ENCODE peak calls at places on chromosomes 4 and X, in seven cellular contexts. B is brain microvascular endothelial cell, V is foreskin fibroblast, I is fibroblast of pulmonary artery, Y is choroid plexus epithelial cell, R is lung, K is heart right ventricle. M is an unnamed sample.

GRCh38 chr4:68249434-68249833 is 3.9 kb upstream of the TMPRSS11B start:
- DNase-seq in B (no peak), V (no peak), I (peak; percentile 4), Y (no peak), R (no peak), K (no peak), M (no peak)

GRCh38 chrX:136268051-136269048 is 17.1 kb upstream of the MAP7D3 start:
- DNase-seq in B (no peak), V (peak; percentile 70), I (peak; percentile 57), Y (peak; percentile 60), R (no peak), K (no peak), M (peak; percentile 47)

GRCh38 chr4:2065106-2065930 is 6.2 kb downstream of the NAT8L start:
- DNase-seq in B (no peak), V (no peak), I (no peak), Y (no peak), R (no peak), K (no peak), M (no peak)

GRCh38 chrX:67636532-67636931 is 92.7 kb downstream of the AR start:
- DNase-seq in B (peak; percentile 5), V (peak; percentile 65), I (peak; percentile 6), Y (peak; percentile 21), R (no peak), K (no peak), M (peak; percentile 31)

GRCh38 chr4:15368906-15369305 is 58.9 kb upstream of the C1QTNF7 start:
- DNase-seq in B (peak; percentile 13), V (peak; percentile 71), I (peak; percentile 18), Y (peak; percentile 61), R (no peak), K (no peak), M (peak; percentile 80)

GRCh38 chr4:169103966-169104412 is 93.9 kb upstream of the CBR4 start:
- DNase-seq in B (no peak), V (peak; percentile 61), I (no peak), Y (peak; percentile 31), R (no peak), K (no peak), M (no peak)

GRCh38 chr4:92091335-92091734 is 212.4 kb upstream of the GRID2 start:
- DNase-seq in B (no peak), V (no peak), I (no peak), Y (peak; percentile 1), R (no peak), K (no peak), M (no peak)

GRCh38 chrX:144791298-144791697 is 456.0 kb upstream of the SPANXN1 start:
- DNase-seq in B (no peak), V (no peak), I (no peak), Y (no peak), R (no peak), K (no peak), M (no peak)

GRCh38 chrX:56248492-56248891 is 16.3 kb downstream of the KLF8 start:
- DNase-seq in B (peak; percentile 23), V (peak; percentile 64), I (peak; percentile 63), Y (peak; percentile 58), R (peak; percentile 43), K (peak; percentile 26), M (peak; percentile 43)

GRCh38 chrX:55118574-55118973 is 29.8 kb downstream of the PAGE2 start:
- DNase-seq in B (no peak), V (no peak), I (no peak), Y (no peak), R (no peak), K (no peak), M (no peak)

GRCh38 chr4:126697748-126698147 is 935.0 kb upstream of the INTU start:
- DNase-seq in B (no peak), V (peak; percentile 81), I (peak; percentile 62), Y (no peak), R (no peak), K (no peak), M (peak; percentile 54)

GRCh38 chr4:37737456-37737855 is 51.3 kb upstream of the RELL1 start:
- DNase-seq in B (peak; percentile 59), V (peak; percentile 69), I (peak; percentile 69), Y (peak; percentile 61), R (no peak), K (no peak), M (peak; percentile 29)

GRCh38 chr4:48509543-48509942 is 19.5 kb downstream of the ZAR1 start:
- DNase-seq in B (no peak), V (no peak), I (no peak), Y (no peak), R (no peak), K (no peak), M (no peak)

GRCh38 chrX:132532955-132533354 is 44.1 kb upstream of the MBNL3 start:
- DNase-seq in B (peak; percentile 31), V (peak; percentile 76), I (peak; percentile 0), Y (peak; percentile 29), R (no peak), K (no peak), M (peak; percentile 93)

DNA sequence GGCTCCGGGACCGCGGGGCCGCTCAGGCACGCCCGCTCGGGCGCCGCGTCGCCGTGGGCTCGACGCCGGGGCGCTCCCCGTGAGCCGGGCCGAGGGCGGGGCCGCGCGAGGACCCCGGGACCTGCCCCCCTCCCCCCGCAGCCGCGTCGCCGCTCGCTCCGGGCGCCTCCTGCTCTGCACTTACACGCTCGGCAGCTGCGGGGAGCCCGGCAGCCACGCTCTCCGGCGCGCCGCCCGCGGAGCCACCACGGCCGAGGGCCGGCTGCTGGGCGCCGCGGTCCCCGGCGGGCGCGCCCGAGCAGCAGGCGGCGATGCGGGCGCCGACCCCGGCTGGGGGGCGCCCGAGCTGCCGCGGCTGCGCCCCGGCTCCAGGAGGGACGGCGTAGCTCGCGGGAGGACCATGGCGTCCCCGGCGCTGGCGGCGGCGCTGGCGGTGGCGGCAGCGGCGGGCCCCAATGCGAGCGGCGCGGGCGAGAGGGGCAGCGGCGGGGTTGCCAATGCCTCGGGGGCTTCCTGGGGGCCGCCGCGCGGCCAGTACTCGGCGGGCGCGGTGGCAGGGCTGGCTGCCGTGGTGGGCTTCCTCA is at the start of gene ADRA2C:
- DNase-seq in B (no peak), V (peak; percentile 48), I (no peak), Y (peak; percentile 6), R (no peak), K (peak; percentile 25), M (peak; percentile 38)
- TF ChIP-seq CTCF in B (no peak), V (no peak), I (no peak), Y (no peak), R (no peak), K (no peak), M (no peak)

GRCh38 chr4:40987151-40987550 is 227.2 kb downstream of the APBB2 start:
- DNase-seq in B (no peak), V (no peak), I (no peak), Y (no peak), R (no peak), K (no peak), M (peak; percentile 46)

GRCh38 chr4:40991908-40992307 is 222.4 kb downstream of the APBB2 start:
- DNase-seq in B (no peak), V (no peak), I (no peak), Y (peak; percentile 30), R (no peak), K (no peak), M (no peak)

GRCh38 chr4:40992472-40993298 is 221.7 kb downstream of the APBB2 start:
- DNase-seq in B (peak; percentile 86), V (peak; percentile 88), I (peak; percentile 92), Y (peak; percentile 93), R (no peak), K (no peak), M (peak; percentile 97)

GRCh38 chr4:40990899-40991265 is 223.5 kb downstream of the APBB2 start:
- DNase-seq in B (peak; percentile 24), V (no peak), I (peak; percentile 66), Y (no peak), R (no peak), K (no peak), M (no peak)

DNA sequence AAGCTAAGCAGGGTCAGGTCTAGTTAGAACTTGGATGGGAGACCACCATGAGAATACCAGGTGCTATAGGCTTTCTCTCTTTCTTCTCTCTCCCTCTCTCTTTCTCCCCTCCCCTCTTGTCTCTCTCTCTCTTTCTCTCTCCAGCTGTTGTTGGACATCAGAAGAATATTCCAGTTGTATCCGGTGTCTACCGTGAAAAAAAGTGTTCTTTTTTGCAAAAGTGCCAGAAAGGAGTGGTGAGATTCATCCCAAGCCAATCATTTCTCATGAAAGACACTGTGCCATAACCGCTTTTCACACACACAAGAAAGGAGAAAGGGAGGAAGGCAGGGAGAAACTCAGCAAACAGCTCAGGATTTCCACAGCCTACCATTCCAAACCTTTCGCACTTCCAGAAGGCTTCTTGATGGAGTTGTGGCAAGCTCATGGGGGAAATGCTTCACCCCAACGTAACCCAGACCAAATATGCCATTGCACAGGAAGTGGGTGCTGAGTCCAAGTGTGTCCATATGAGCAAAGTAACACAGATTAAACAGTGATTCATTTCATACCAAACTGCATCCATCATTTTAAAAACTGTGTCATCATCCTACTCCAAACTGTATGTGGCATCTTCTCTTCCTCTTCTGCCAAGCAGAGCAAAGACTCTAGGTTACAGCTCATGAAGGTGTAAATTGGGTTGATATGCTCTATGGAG is 224.0 kb downstream of the APBB2 start:
- DNase-seq in B (peak; percentile 93), V (peak; percentile 96), I (peak; percentile 97), Y (peak; percentile 97), R (no peak), K (no peak), M (peak; percentile 95)
- H3K4me3 ChIP-seq in B (no peak overlapping the region), V (no peak overlapping the region), I (no peak overlapping the region), Y (no peak overlapping the region), R (no peak overlapping the region), K (no peak overlapping the region), M (no peak overlapping the region)

DNA sequence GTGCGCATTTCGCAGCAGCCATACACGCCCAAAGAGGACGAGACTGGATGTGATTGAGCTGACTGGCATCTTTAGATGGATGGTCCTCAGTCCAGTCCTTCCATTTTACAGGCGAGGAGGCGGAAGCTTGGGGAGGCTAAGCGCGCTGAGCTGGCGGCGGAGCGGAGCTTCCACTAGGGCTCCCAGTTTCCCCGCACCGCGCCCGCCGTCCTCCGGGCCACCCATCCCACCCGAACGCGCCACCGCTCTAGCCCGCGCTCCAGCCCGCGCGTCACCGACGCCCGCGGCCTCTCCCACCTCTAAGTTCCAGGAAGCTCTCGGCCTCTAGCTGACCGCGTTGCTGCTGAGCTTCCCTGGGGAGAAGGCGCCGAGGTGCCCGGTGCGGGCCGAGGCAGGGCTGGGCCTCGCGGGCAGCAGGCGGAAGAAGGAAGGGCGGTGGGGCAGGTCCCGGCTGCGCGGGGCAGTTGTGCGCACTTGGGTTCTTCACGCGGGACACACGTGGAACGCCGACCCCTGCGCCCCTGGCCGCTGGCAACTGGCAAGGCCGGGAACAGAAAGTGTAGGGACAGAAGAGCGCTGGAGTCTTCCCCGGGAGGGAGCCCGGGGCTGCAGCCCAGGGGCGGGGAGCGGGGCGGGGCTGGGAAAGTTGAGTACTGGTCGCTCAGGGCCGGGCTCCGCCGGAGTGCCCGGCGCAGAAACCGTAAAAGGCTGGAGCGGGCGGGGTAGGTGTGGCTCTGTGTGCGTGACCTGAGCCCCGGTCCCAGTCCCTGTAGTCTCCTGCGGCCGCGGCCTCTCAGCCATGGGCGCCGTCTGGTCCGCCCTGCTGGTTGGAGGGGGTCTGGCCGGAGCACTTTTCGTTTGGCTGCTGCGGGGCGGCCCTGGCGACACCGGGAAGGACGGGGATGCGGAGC is at the start of gene STBD1:
- DNase-seq in B (peak; percentile 29), V (peak; percentile 82), I (peak; percentile 57), Y (peak; percentile 58), R (peak; percentile 86), K (peak; percentile 85), M (peak; percentile 59)
- TF ChIP-seq CTCF in B (peak; percentile 23), V (no peak), I (no peak), Y (no peak), R (no peak), K (no peak), M (no peak)

DNA sequence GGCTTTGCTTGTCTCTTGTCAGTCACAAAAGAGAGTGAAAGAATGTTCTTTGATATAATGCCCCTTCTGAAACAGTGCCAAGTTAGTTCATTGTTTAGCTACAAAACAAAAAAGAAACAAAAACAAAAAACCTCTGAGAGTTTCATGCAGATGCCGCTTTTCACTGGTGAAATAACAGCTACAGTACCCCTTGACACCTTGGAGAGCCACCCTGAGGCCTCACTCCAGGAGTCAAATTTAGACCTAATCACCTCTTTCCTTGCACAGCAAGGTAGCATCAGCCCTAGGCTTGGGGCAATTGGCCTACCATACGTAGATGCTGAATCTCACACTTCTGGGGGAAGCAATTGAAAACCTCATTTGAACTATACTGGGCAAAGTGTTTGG is 185.2 kb downstream of the UNC5C start:
- DNase-seq in B (no peak), V (no peak), I (no peak), Y (no peak), R (no peak), K (no peak), M (peak; percentile 3)
- H3K4me3 ChIP-seq in B (no peak overlapping the region), V (no peak overlapping the region), I (no peak overlapping the region), Y (no peak overlapping the region), R (no peak overlapping the region), K (no peak overlapping the region), M (no peak overlapping the region)

M was measured in fibroblast of villous mesenchyme.